ENCODE peak calls at places on chromosomes 6 and 20, in eight cellular contexts. V is RWPE1; K is activated T-cell treated with anti-CD3 and anti-CD28 coated beads, Interleukin-2, amount 50 U/mL, for 24 hours; G is pancreas; Z is HTR-8/SVneo; B is psoas muscle; Q is neural progenitor cell; F is NCI-H1436. T is an unnamed sample.

GRCh38 chr6:26520088-26520839 is 17.9 kb upstream of the HMGN4 start:
- DNase-seq in V (no peak), K (no peak), G (no peak), Z (no peak), B (no peak), Q (no peak), F (no peak), T (no peak)

GRCh38 chr6:45773906-45774305 is 241.8 kb downstream of the CLIC5 start:
- DNase-seq in V (no peak), K (no peak), G (no peak), Z (no peak), B (no peak), Q (no peak), F (no peak), T (no peak)

GRCh38 chr6:39301606-39302005 is 12.6 kb downstream of the KCNK17 start:
- DNase-seq in V (no peak), K (no peak), G (no peak), Z (no peak), B (no peak), Q (peak), F (no peak), T (no peak)

GRCh38 chr20:21208999-21209398 is 83.1 kb downstream of the KIZ start:
- DNase-seq in V (no peak), K (no peak), G (no peak), Z (no peak), B (no peak), Q (no peak), F (peak), T (no peak)

GRCh38 chr6:105178110-105178509 is 1.7 kb downstream of the POPDC3 start:
- DNase-seq in V (peak), K (no peak), G (no peak), Z (peak), B (no peak), Q (no peak), F (no peak), T (no peak)

GRCh38 chr6:142570221-142570671 is 268.4 kb downstream of the ADGRG6 start:
- DNase-seq in V (peak), K (no peak), G (no peak), Z (no peak), B (no peak), Q (no peak), F (no peak), T (no peak)

GRCh38 chr20:42763015-42763414 is 426.7 kb downstream of the PTPRT start:
- DNase-seq in V (no peak), K (no peak), G (no peak), Z (no peak), B (no peak), Q (no peak), F (no peak), T (no peak)

GRCh38 chr20:31710423-31711250 is 12.0 kb downstream of the BCL2L1 start:
- DNase-seq in V (peak), K (no peak), G (no peak), Z (no peak), B (peak), Q (no peak), F (peak), T (no peak)

GRCh38 chr20:56359212-56360132 is 698 bp downstream of the FAM210B start:
- DNase-seq in V (peak), K (peak), G (peak), Z (peak), B (peak), Q (peak), F (no peak), T (no peak)

GRCh38 chr6:29946787-29947186 is 4.5 kb downstream of the HLA-A start:
- DNase-seq in V (no peak), K (no peak), G (no peak), Z (no peak), B (no peak), Q (no peak), F (no peak), T (no peak)

GRCh38 chr6:115796829-115797228 is 263.9 kb downstream of the FRK start:
- DNase-seq in V (no peak), K (no peak), G (no peak), Z (no peak), B (no peak), Q (peak), F (no peak), T (no peak)

GRCh38 chr6:144047688-144048087 is 39.6 kb upstream of the PLAGL1 start:
- DNase-seq in V (no peak), K (no peak), G (no peak), Z (no peak), B (no peak), Q (no peak), F (no peak), T (no peak)

GRCh38 chr6:28982476-28983266 is 22.4 kb downstream of the ZNF311 start:
- DNase-seq in V (peak), K (no peak), G (peak), Z (peak), B (no peak), Q (peak), F (no peak), T (no peak)

GRCh38 chr6:36329798-36330291 is 6.8 kb downstream of the BNIP5 start:
- DNase-seq in V (no peak), K (no peak), G (no peak), Z (no peak), B (no peak), Q (peak), F (no peak), T (no peak)

GRCh38 chr6:41670703-41671360 is 32.6 kb downstream of the MDFI start:
- DNase-seq in V (no peak), K (no peak), G (no peak), Z (no peak), B (peak), Q (no peak), F (no peak), T (no peak)

GRCh38 chr6:143536461-143536865 is 24.9 kb upstream of the FUCA2 start:
- DNase-seq in V (no peak), K (peak), G (peak), Z (peak), B (peak), Q (no peak), F (no peak), T (no peak)

GRCh38 chr6:1580109-1580508 is 29.6 kb upstream of the FOXC1 start:
- DNase-seq in V (no peak), K (no peak), G (no peak), Z (no peak), B (no peak), Q (no peak), F (no peak), T (no peak)

GRCh38 chr6:28001751-28002150 is 44.7 kb downstream of the OR2B6 start:
- DNase-seq in V (no peak), K (no peak), G (no peak), Z (no peak), B (no peak), Q (no peak), F (no peak), T (no peak)

GRCh38 chr6:170085475-170086401 is 205.1 kb downstream of the DLL1 start:
- DNase-seq in V (no peak), K (peak), G (peak), Z (no peak), B (no peak), Q (no peak), F (no peak), T (no peak)

GRCh38 chr20:24465730-24466129 is 3.7 kb upstream of the SYNDIG1 start:
- DNase-seq in V (no peak), K (no peak), G (no peak), Z (no peak), B (no peak), Q (no peak), F (no peak), T (no peak)

GRCh38 chr6:46011241-46012085 is 4.2 kb downstream of the CLIC5 start:
- DNase-seq in V (no peak), K (peak), G (no peak), Z (no peak), B (no peak), Q (no peak), F (no peak), T (peak)

T was measured in activated naive CD8-positive, alpha-beta T cell treated with anti-CD3 and anti-CD28 coated beads, Interleukin-2, amount 10 ng/mL, durations not matched to agents 7 days and 5 days.